ENCODE peak calls at places on chromosomes 3 and 15, in seven cellular contexts. J is mesendoderm, H is IMR-90, K is H1, M is H9, V is trophoblast cell, N is mesenchymal stem cell. P is an unnamed sample.

GRCh38 chr3:15724446-15724845 is 73.3 kb downstream of the ANKRD28 start:
- DNase-seq in H (no peak), M (no peak), N (no peak), J (no peak), K (no peak), V (no peak), P (no peak)

GRCh38 chr3:70729845-70730244 is 417.4 kb upstream of the MDFIC2 start:
- DNase-seq in K (no peak), J (no peak), V (no peak), N (peak; percentile 43), M (no peak), H (peak; percentile 48), P (no peak)

GRCh38 chr3:197994736-197995135 is 34.7 kb downstream of the LMLN start:
- DNase-seq in M (no peak), V (no peak), J (no peak), K (no peak), N (no peak), H (no peak), P (no peak)

GRCh38 chr3:94001825-94002495 is 22.0 kb downstream of the ARL13B start:
- DNase-seq in N (no peak), M (no peak), H (no peak), K (no peak), J (no peak), V (no peak), P (no peak)

GRCh38 chr3:183298708-183299153 is 45.7 kb downstream of the B3GNT5 start:
- DNase-seq in N (peak; percentile 96), J (peak; percentile 84), M (peak; percentile 64), V (peak; percentile 31), H (peak; percentile 94), K (no peak), P (no peak)

GRCh38 chr3:66582721-66583141 is 81.9 kb upstream of the LRIG1 start:
- DNase-seq in V (no peak), H (no peak), M (no peak), N (no peak), J (no peak), K (no peak), P (no peak)

GRCh38 chr3:57755368-57756021 is 614 bp upstream of the SLMAP start:
- DNase-seq in V (peak; percentile 83), N (no peak), H (peak; percentile 38), K (no peak), M (no peak), J (peak; percentile 87), P (no peak)

GRCh38 chr15:67383903-67384302 is 129.3 kb downstream of the IQCH start:
- DNase-seq in V (peak; percentile 13), K (no peak), M (no peak), N (peak; percentile 21), J (peak; percentile 4), H (peak; percentile 19), P (no peak)

GRCh38 chr3:160486459-160486869 is 36.9 kb upstream of the TRIM59 start:
- DNase-seq in K (no peak), J (peak; percentile 37), N (peak; percentile 52), M (no peak), H (peak; percentile 71), V (peak; percentile 76), P (peak; percentile 9)

GRCh38 chr15:64279131-64279530 is 76.8 kb downstream of the CSNK1G1 start:
- DNase-seq in H (peak; percentile 49), M (no peak), J (no peak), N (no peak), V (peak; percentile 54), K (no peak), P (no peak)

GRCh38 chr3:29202368-29202767 is 78.5 kb upstream of the RBMS3 start:
- DNase-seq in N (no peak), K (no peak), J (no peak), H (peak; percentile 76), V (no peak), M (no peak), P (no peak)

GRCh38 chr3:162684260-162684659 is 1187.7 kb downstream of the OTOL1 start:
- DNase-seq in H (no peak), N (no peak), M (no peak), J (no peak), V (no peak), K (no peak), P (no peak)

GRCh38 chr15:79028411-79028964 is 62.1 kb downstream of the RASGRF1 start:
- DNase-seq in H (peak; percentile 20), J (peak; percentile 68), N (peak; percentile 43), K (peak; percentile 23), V (peak; percentile 80), M (peak; percentile 67), P (peak; percentile 62)

GRCh38 chr3:77468408-77469045 is 428.6 kb downstream of the ROBO2 start:
- DNase-seq in V (no peak), M (no peak), N (no peak), H (no peak), K (no peak), J (no peak), P (no peak)

GRCh38 chr3:129610276-129610675 is 3.8 kb upstream of the PLXND1 start:
- DNase-seq in N (no peak), H (no peak), M (no peak), J (no peak), K (no peak), V (no peak), P (no peak)

GRCh38 chr3:66473637-66474036 is 27.2 kb downstream of the LRIG1 start:
- DNase-seq in M (no peak), K (no peak), N (peak; percentile 97), J (no peak), V (peak; percentile 23), H (peak; percentile 86), P (no peak)

GRCh38 chr15:79682285-79682684 is 214.5 kb downstream of the MTHFS start:
- DNase-seq in N (peak; percentile 6), H (peak; percentile 79), K (no peak), J (no peak), V (no peak), M (no peak), P (no peak)

GRCh38 chr3:138465927-138466326 is 31.5 kb downstream of the ESYT3 start:
- DNase-seq in H (peak; percentile 22), M (no peak), N (no peak), J (no peak), V (no peak), K (no peak), P (no peak)

GRCh38 chr3:32220006-32220405 is 18.5 kb upstream of the CMTM8 start:
- DNase-seq in K (no peak), H (no peak), N (no peak), J (no peak), M (no peak), V (no peak), P (no peak)

GRCh38 chr3:5019411-5020261 is 40.4 kb downstream of the BHLHE40 start:
- DNase-seq in J (no peak), M (no peak), H (no peak), N (no peak), K (no peak), V (no peak), P (no peak)

GRCh38 chr15:45377630-45378148 is 655 bp downstream of the GATM start:
- DNase-seq in N (no peak), H (no peak), K (no peak), M (peak; percentile 34), J (peak; percentile 21), V (no peak), P (peak; percentile 2)

GRCh38 chr3:43733459-43734384 is 43.0 kb downstream of the ABHD5 start:
- DNase-seq in K (no peak), V (no peak), N (peak; percentile 43), J (peak; percentile 88), M (peak; percentile 56), H (peak; percentile 51), P (no peak)

GRCh38 chr3:43738305-43738704 is 47.6 kb downstream of the ABHD5 start:
- DNase-seq in K (no peak), N (no peak), V (no peak), J (no peak), M (no peak), H (no peak), P (no peak)

GRCh38 chr3:43736558-43736995 is 45.8 kb downstream of the ABHD5 start:
- DNase-seq in N (peak; percentile 43), V (no peak), M (no peak), J (no peak), K (no peak), H (peak; percentile 92), P (no peak)

GRCh38 chr3:43735618-43736017 is 44.9 kb downstream of the ABHD5 start:
- DNase-seq in H (no peak), M (no peak), J (no peak), N (no peak), V (no peak), K (no peak), P (no peak)

DNA sequence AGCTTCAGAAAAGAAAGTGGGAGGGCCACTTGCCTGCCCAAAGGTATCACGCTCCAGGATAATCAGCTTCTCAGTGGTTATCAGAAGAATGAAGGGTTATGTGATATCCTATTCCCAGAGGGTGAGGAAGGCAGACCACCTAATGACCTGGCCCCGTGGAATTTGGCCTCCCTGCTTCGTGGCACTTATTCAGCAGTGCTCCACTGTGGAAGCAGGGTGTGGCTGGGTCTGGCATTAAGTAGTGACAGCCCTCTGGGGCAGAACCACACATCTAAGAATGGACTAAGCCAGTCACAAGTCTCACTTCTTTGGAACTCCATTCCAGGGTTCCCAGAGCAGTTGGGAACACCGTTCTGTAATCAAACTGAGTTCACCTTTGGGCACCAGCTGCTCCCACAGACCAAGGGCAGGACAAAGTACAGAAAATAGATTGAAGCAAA is 46.3 kb downstream of the ABHD5 start:
- DNase-seq in V (no peak), M (peak; percentile 8), J (peak; percentile 50), H (no peak), K (no peak), N (no peak), P (no peak)
- H3K4me1 ChIP-seq in V (no peaks in the 10 kb centered on the region), M (peaks cover 9% of the 10 kb centered on the region), J (peaks cover 3% of the 10 kb centered on the region), H (peaks cover 35% of the 10 kb centered on the region), K (peaks cover 11% of the 10 kb centered on the region), N (no peaks in the 10 kb centered on the region), P (no peaks in the 10 kb centered on the region)

GRCh38 chr3:54165865-54166264 is 43.5 kb downstream of the CACNA2D3 start:
- DNase-seq in M (no peak), N (no peak), H (no peak), K (no peak), J (no peak), V (no peak), P (no peak)
- H3K23ac ChIP-seq in M (no peak overlapping the region), N (no peak overlapping the region), H (no peak overlapping the region), K (no peak overlapping the region), J (no peak overlapping the region), V (no peak overlapping the region), P (no peak overlapping the region)

GRCh38 chr3:133547432-133548041 is 25.9 kb upstream of the CDV3 start:
- DNase-seq in H (peak; percentile 74), V (peak; percentile 93), M (peak; percentile 40), K (peak; percentile 1), J (peak; percentile 74), N (peak; percentile 50), P (no peak)
- H3K4me1 ChIP-seq in H (peaks cover 7% of the 10 kb centered on the region), V (no peaks in the 10 kb centered on the region), M (peaks cover 4% of the 10 kb centered on the region), K (peaks cover 10% of the 10 kb centered on the region), J (no peaks in the 10 kb centered on the region), N (peaks cover 3% of the 10 kb centered on the region), P (peaks cover 4% of the 10 kb centered on the region)

GRCh38 chr3:140224307-140224706 is 289.3 kb downstream of the CLSTN2 start:
- DNase-seq in N (no peak), M (no peak), V (no peak), H (no peak), K (no peak), J (no peak), P (no peak)

GRCh38 chr3:140223631-140224030 is 288.6 kb downstream of the CLSTN2 start:
- DNase-seq in M (no peak), K (no peak), H (no peak), J (no peak), V (no peak), N (no peak), P (no peak)

GRCh38 chr3:140223197-140223596 is 288.2 kb downstream of the CLSTN2 start:
- DNase-seq in M (no peak), H (no peak), J (no peak), K (no peak), V (no peak), N (no peak), P (no peak)

GRCh38 chr3:140225996-140226395 is 291.0 kb downstream of the CLSTN2 start:
- DNase-seq in J (no peak), V (no peak), K (no peak), H (no peak), M (no peak), N (no peak), P (no peak)
- H3K23ac ChIP-seq in J (no peak overlapping the region), V (no peak overlapping the region), K (no peak overlapping the region), H (no peak overlapping the region), M (no peak overlapping the region), N (no peak overlapping the region), P (no peak overlapping the region)